ENCODE peak calls at places on chromosomes 5 and 9, in four cellular contexts. One of them, this sample, is unnamed.

GRCh38 chr5:10660135-10660534 is 96.3 kb downstream of the ANKRD33B start:
- DNase-seq in lower leg skin: no peak
- DNase-seq in CD8-positive, alpha-beta T cell: no peak
- DNase-seq in D721Med: no peak
- DNase-seq in this sample: no peak

GRCh38 chr5:40441733-40442132 is 238.0 kb upstream of the PTGER4 start:
- DNase-seq in lower leg skin: no peak
- DNase-seq in CD8-positive, alpha-beta T cell: peak; percentile 40
- DNase-seq in D721Med: no peak
- DNase-seq in this sample: no peak

GRCh38 chr9:113823421-113823820 is 52.7 kb upstream of the ZNF618 start:
- DNase-seq in lower leg skin: no peak
- DNase-seq in CD8-positive, alpha-beta T cell: no peak
- DNase-seq in D721Med: no peak
- DNase-seq in this sample: no peak

GRCh38 chr5:9545301-9545958 is 445 bp downstream of the SEMA5A start:
- DNase-seq in lower leg skin: peak; percentile 27
- DNase-seq in CD8-positive, alpha-beta T cell: no peak
- DNase-seq in D721Med: no peak
- DNase-seq in this sample: no peak

GRCh38 chr5:141475625-141476131 is at the start of gene PCDHGC3:
- DNase-seq in lower leg skin: peak; percentile 92
- DNase-seq in CD8-positive, alpha-beta T cell: no peak
- DNase-seq in D721Med: peak; percentile 46
- DNase-seq in this sample: peak; percentile 88

GRCh38 chr9:136857166-136857565 is 5.0 kb downstream of the MAMDC4 start:
- DNase-seq in lower leg skin: peak; percentile 12
- DNase-seq in CD8-positive, alpha-beta T cell: no peak
- DNase-seq in D721Med: no peak
- DNase-seq in this sample: no peak

GRCh38 chr5:64876203-64876602 is 107.5 kb downstream of the CWC27 start:
- DNase-seq in lower leg skin: no peak
- DNase-seq in CD8-positive, alpha-beta T cell: no peak
- DNase-seq in D721Med: no peak
- DNase-seq in this sample: peak; percentile 27

GRCh38 chr9:131981116-131981847 is 98.4 kb downstream of the MED27 start:
- DNase-seq in lower leg skin: no peak
- DNase-seq in CD8-positive, alpha-beta T cell: no peak
- DNase-seq in D721Med: no peak
- DNase-seq in this sample: no peak

GRCh38 chr5:93189707-93190120 is 391.3 kb downstream of the NR2F1-AS1 start:
- DNase-seq in lower leg skin: no peak
- DNase-seq in CD8-positive, alpha-beta T cell: no peak
- DNase-seq in D721Med: no peak
- DNase-seq in this sample: no peak

GRCh38 chr5:119896851-119897536 is 267.6 kb downstream of the FAM170A start:
- DNase-seq in lower leg skin: no peak
- DNase-seq in CD8-positive, alpha-beta T cell: no peak
- DNase-seq in D721Med: no peak
- DNase-seq in this sample: no peak

GRCh38 chr5:123879071-123879470 is 367.1 kb downstream of the CSNK1G3 start:
- DNase-seq in lower leg skin: no peak
- DNase-seq in CD8-positive, alpha-beta T cell: no peak
- DNase-seq in D721Med: no peak
- DNase-seq in this sample: no peak

GRCh38 chr9:110748251-110748893 is 79.8 kb downstream of the MUSK start:
- DNase-seq in lower leg skin: no peak
- DNase-seq in CD8-positive, alpha-beta T cell: no peak
- DNase-seq in D721Med: no peak
- DNase-seq in this sample: no peak

GRCh38 chr9:109498195-109499060 is at the start of gene PTPN3:
- DNase-seq in lower leg skin: no peak
- DNase-seq in CD8-positive, alpha-beta T cell: no peak
- DNase-seq in D721Med: no peak
- DNase-seq in this sample: no peak

GRCh38 chr5:148791696-148792095 is 34.7 kb upstream of the ADRB2 start:
- DNase-seq in lower leg skin: no peak
- DNase-seq in CD8-positive, alpha-beta T cell: no peak
- DNase-seq in D721Med: no peak
- DNase-seq in this sample: no peak

GRCh38 chr5:55037046-55037771 is 13.2 kb downstream of the GZMK start:
- DNase-seq in lower leg skin: no peak
- DNase-seq in CD8-positive, alpha-beta T cell: peak; percentile 47
- DNase-seq in D721Med: no peak
- DNase-seq in this sample: no peak

GRCh38 chr5:149489605-149490037 is 61.6 kb downstream of the CSNK1A1 start:
- DNase-seq in lower leg skin: no peak
- DNase-seq in CD8-positive, alpha-beta T cell: no peak
- DNase-seq in D721Med: no peak
- DNase-seq in this sample: no peak

GRCh38 chr9:97858826-97859225 is 5.8 kb downstream of the FOXE1 start:
- DNase-seq in lower leg skin: no peak
- DNase-seq in CD8-positive, alpha-beta T cell: no peak
- DNase-seq in D721Med: no peak
- DNase-seq in this sample: no peak

GRCh38 chr5:89471115-89471514 is 588.1 kb upstream of the MEF2C start:
- DNase-seq in lower leg skin: no peak
- DNase-seq in CD8-positive, alpha-beta T cell: no peak
- DNase-seq in D721Med: no peak
- DNase-seq in this sample: no peak

GRCh38 chr5:10621837-10622236 is 58.0 kb downstream of the ANKRD33B start:
- DNase-seq in lower leg skin: no peak
- DNase-seq in CD8-positive, alpha-beta T cell: no peak
- DNase-seq in D721Med: no peak
- DNase-seq in this sample: no peak

GRCh38 chr5:26121343-26121742 is 917.0 kb downstream of the CDH9 start:
- DNase-seq in lower leg skin: no peak
- DNase-seq in CD8-positive, alpha-beta T cell: no peak
- DNase-seq in D721Med: no peak
- DNase-seq in this sample: no peak

GRCh38 chr9:70049236-70049635 is 5.6 kb downstream of the MAMDC2 start:
- DNase-seq in lower leg skin: peak; percentile 90
- DNase-seq in CD8-positive, alpha-beta T cell: no peak
- DNase-seq in D721Med: no peak
- DNase-seq in this sample: peak; percentile 22

GRCh38 chr9:113215142-113215541 is 5.9 kb downstream of the FKBP15 start:
- DNase-seq in lower leg skin: no peak
- DNase-seq in CD8-positive, alpha-beta T cell: no peak
- DNase-seq in D721Med: no peak
- DNase-seq in this sample: no peak

GRCh38 chr5:168347368-168347767 is 55.9 kb downstream of the WWC1 start:
- DNase-seq in lower leg skin: no peak
- DNase-seq in CD8-positive, alpha-beta T cell: no peak
- DNase-seq in D721Med: no peak
- DNase-seq in this sample: no peak

GRCh38 chr5:153809181-153809580 is 229.5 kb downstream of the FAM114A2 start:
- DNase-seq in lower leg skin: no peak
- DNase-seq in CD8-positive, alpha-beta T cell: no peak
- DNase-seq in D721Med: no peak
- DNase-seq in this sample: no peak

GRCh38 chr9:38671748-38672147 is 48.2 kb downstream of the FAM240B start:
- DNase-seq in lower leg skin: no peak
- DNase-seq in CD8-positive, alpha-beta T cell: no peak
- DNase-seq in D721Med: no peak
- DNase-seq in this sample: no peak

GRCh38 chr9:126696091-126696763 is 82.5 kb downstream of the LMX1B start:
- DNase-seq in lower leg skin: no peak
- DNase-seq in CD8-positive, alpha-beta T cell: no peak
- DNase-seq in D721Med: peak; percentile 4
- DNase-seq in this sample: no peak

GRCh38 chr5:61817472-61818326 is 485.6 kb downstream of the ZSWIM6 start:
- DNase-seq in lower leg skin: no peak
- DNase-seq in CD8-positive, alpha-beta T cell: no peak
- DNase-seq in D721Med: no peak
- DNase-seq in this sample: peak; percentile 19

GRCh38 chr9:137388589-137389427 is 34.2 kb downstream of the EXD3 start:
- DNase-seq in lower leg skin: no peak
- DNase-seq in CD8-positive, alpha-beta T cell: no peak
- DNase-seq in D721Med: no peak
- DNase-seq in this sample: no peak

GRCh38 chr9:8486095-8486494 is 686.5 kb upstream of the DMAC1 start:
- DNase-seq in lower leg skin: no peak
- DNase-seq in CD8-positive, alpha-beta T cell: no peak
- DNase-seq in D721Med: no peak
- DNase-seq in this sample: no peak

GRCh38 chr5:82349651-82350050 is 71.5 kb upstream of the RPS23 start:
- DNase-seq in lower leg skin: no peak
- DNase-seq in CD8-positive, alpha-beta T cell: peak; percentile 20
- DNase-seq in D721Med: no peak
- DNase-seq in this sample: no peak

GRCh38 chr9:3903273-3903672 is 377.5 kb upstream of the RFX3 start:
- DNase-seq in lower leg skin: no peak
- DNase-seq in CD8-positive, alpha-beta T cell: no peak
- DNase-seq in D721Med: no peak
- DNase-seq in this sample: no peak

GRCh38 chr5:180001136-180001535 is 70.4 kb downstream of the RNF130 start:
- DNase-seq in lower leg skin: no peak
- DNase-seq in CD8-positive, alpha-beta T cell: no peak
- DNase-seq in D721Med: no peak
- DNase-seq in this sample: no peak

GRCh38 chr9:117622347-117622746 is 81.9 kb upstream of the TLR4 start:
- DNase-seq in lower leg skin: no peak
- DNase-seq in CD8-positive, alpha-beta T cell: no peak
- DNase-seq in D721Med: no peak
- DNase-seq in this sample: no peak
- TF ChIP-seq CTCF in lower leg skin: no peak
- TF ChIP-seq CTCF in CD8-positive, alpha-beta T cell: no peak
- TF ChIP-seq CTCF in D721Med: no peak
- TF ChIP-seq CTCF in this sample: no peak

DNA sequence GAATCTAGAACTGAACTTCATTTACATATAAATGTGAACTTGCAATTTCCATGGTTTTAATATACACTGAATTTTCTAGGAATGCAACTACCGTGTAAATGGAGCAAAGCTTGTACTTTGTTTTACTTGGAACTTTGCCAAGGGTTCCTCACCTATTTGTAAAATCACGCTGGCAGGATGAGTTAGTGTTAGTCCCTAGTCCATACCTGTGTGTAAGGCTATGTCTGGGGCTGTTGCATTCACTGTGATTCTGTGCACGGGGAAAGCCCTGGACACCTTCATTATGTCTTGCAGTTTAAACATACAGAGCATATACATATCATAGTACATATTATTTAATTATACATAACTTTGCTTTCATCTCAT is 119.9 kb downstream of the PAX5 start:
- DNase-seq in lower leg skin: no peak
- DNase-seq in CD8-positive, alpha-beta T cell: no peak
- DNase-seq in D721Med: no peak
- DNase-seq in this sample: no peak
- TF ChIP-seq CTCF in lower leg skin: no peak
- TF ChIP-seq CTCF in CD8-positive, alpha-beta T cell: no peak
- TF ChIP-seq CTCF in D721Med: no peak
- TF ChIP-seq CTCF in this sample: no peak

DNA sequence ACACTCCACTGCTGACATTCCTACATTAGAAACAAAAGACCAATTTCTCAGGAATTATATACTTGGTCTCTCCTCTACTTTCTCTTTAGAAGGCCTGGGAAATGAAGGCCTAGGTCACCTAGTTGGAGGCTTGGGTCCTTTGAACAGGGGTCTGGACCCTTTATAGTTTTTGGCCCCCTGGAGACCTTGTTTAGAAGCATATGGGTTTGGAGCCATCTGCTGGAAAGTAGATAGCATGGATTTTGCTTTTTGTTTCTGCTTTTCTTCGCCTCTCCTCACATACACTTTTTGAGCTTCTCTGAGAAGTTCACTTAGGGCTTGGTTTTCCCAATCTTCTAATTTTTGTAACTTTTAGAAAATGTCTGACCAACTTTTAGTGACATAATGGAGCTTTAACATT is 67.1 kb upstream of the CDK20 start:
- DNase-seq in lower leg skin: no peak
- DNase-seq in CD8-positive, alpha-beta T cell: no peak
- DNase-seq in D721Med: no peak
- DNase-seq in this sample: no peak
- TF ChIP-seq CTCF in lower leg skin: no peak
- TF ChIP-seq CTCF in CD8-positive, alpha-beta T cell: no peak
- TF ChIP-seq CTCF in D721Med: peak; percentile 35
- TF ChIP-seq CTCF in this sample: peak; percentile 52

GRCh38 chr9:1051286-1052118 is 1.3 kb downstream of the DMRT2 start:
- DNase-seq in lower leg skin: no peak
- DNase-seq in CD8-positive, alpha-beta T cell: no peak
- DNase-seq in D721Med: no peak
- DNase-seq in this sample: no peak
- TF ChIP-seq CTCF in lower leg skin: no peak
- TF ChIP-seq CTCF in CD8-positive, alpha-beta T cell: no peak
- TF ChIP-seq CTCF in D721Med: peak; percentile 37
- TF ChIP-seq CTCF in this sample: no peak

GRCh38 chr5:157473383-157474370 is 13.7 kb downstream of the NIPAL4 start:
- DNase-seq in lower leg skin: no peak
- DNase-seq in CD8-positive, alpha-beta T cell: no peak
- DNase-seq in D721Med: no peak
- DNase-seq in this sample: no peak
- TF ChIP-seq CTCF in lower leg skin: no peak
- TF ChIP-seq CTCF in CD8-positive, alpha-beta T cell: no peak
- TF ChIP-seq CTCF in D721Med: no peak
- TF ChIP-seq CTCF in this sample: no peak

DNA sequence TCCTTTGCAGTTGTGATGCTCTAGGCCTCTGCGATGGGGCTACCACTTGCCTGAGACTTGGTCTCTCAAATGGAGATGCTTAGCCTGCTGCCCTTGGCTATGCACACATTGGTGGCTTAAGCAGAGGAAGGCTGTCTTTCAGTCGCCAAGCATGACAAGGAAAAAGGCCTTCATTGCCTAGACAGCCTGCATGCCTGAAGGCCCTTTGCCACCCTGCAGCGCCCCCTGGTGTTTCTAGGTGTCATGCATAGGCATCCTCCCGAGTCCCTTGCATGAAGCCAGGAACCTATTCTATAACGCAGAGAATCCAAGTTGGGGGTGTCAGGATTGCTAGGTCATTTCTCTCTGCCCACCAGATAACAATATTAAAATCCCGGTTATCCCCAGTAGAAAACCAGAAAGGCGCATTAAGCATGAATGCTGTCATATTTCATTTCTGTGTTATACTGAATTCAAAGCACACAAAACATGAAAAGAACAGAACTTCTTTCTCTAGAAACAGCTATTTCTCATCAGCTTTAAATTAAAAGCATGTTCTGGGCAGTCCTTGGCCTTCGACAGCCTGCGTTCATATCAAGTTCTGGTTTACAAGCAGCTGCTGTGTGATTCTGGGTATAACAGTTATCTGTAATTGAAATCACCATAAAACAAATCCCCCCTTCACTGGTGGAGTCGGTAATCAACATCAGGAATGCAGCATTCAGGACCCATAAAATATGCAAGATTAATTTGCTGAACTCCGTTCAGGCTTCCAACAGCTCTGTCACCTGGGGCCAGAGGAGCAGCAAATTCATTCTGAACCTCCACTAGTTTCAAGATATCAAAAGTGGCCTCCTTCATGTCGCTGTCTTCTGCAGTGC is 59.7 kb upstream of the TRPC7 start:
- DNase-seq in lower leg skin: peak; percentile 17
- DNase-seq in CD8-positive, alpha-beta T cell: peak; percentile 20
- DNase-seq in D721Med: peak; percentile 31
- DNase-seq in this sample: no peak
- TF ChIP-seq CTCF in lower leg skin: no peak
- TF ChIP-seq CTCF in CD8-positive, alpha-beta T cell: no peak
- TF ChIP-seq CTCF in D721Med: peak; percentile 92
- TF ChIP-seq CTCF in this sample: peak; percentile 62